ENCODE peak calls at places on chromosomes 2 and 18, in five cellular contexts. W is ovary, R is cardiac fibroblast, T is dorsolateral prefrontal cortex, H is upper lobe of right lung. M is an unnamed sample.

GRCh38 chr2:3461781-3462492 is 57.4 kb downstream of the ADI1 start:
- DNase-seq in R (peak), T (peak), W (no peak), H (no peak), M (peak)

GRCh38 chr2:160241251-160242137 is 41.4 kb upstream of the ITGB6 start:
- DNase-seq in T (no peak), H (peak), W (no peak), R (peak), M (peak)

GRCh38 chr18:47036298-47036874 is 965 bp upstream of the ELOA2 start:
- DNase-seq in H (no peak), W (no peak), T (no peak), R (peak), M (peak)

GRCh38 chr2:172833898-172834297 is 98.3 kb downstream of the RAPGEF4 start:
- DNase-seq in R (peak), H (no peak), W (no peak), T (no peak), M (peak)

GRCh38 chr2:173963323-173963816 is 1.8 kb downstream of the SP3 start:
- DNase-seq in H (no peak), T (no peak), R (peak), W (no peak), M (peak)

GRCh38 chr18:59265246-59266018 is 7.8 kb downstream of the RAX start:
- DNase-seq in R (no peak), W (no peak), T (no peak), H (no peak), M (no peak)

GRCh38 chr2:20940481-20940795 is 103.4 kb downstream of the APOB start:
- DNase-seq in R (no peak), W (no peak), H (no peak), T (peak), M (no peak)

GRCh38 chr2:68653538-68653982 is 10.2 kb downstream of the PROKR1 start:
- DNase-seq in W (peak), R (peak), T (no peak), H (no peak), M (peak)

GRCh38 chr2:164655750-164656149 is 34.5 kb upstream of the GRB14 start:
- DNase-seq in H (no peak), T (no peak), W (no peak), R (peak), M (peak)

GRCh38 chr18:74241970-74242369 is 49.8 kb downstream of the CYB5A start:
- DNase-seq in T (no peak), H (no peak), W (no peak), R (no peak), M (no peak)

GRCh38 chr18:51614033-51614432 is 416.6 kb upstream of the MEX3C start:
- DNase-seq in H (no peak), R (peak), W (no peak), T (no peak), M (peak)

GRCh38 chr2:50556934-50557575 is 474.9 kb downstream of the NRXN1 start:
- DNase-seq in W (no peak), R (peak), H (no peak), T (no peak), M (peak)

GRCh38 chr18:5868218-5868904 is 27.0 kb downstream of the TMEM200C start:
- DNase-seq in W (peak), R (peak), T (peak), H (no peak), M (peak)

GRCh38 chr2:157480182-157480961 is 36.5 kb upstream of the CYTIP start:
- DNase-seq in W (no peak), R (peak), T (no peak), H (peak), M (peak)

GRCh38 chr18:63069496-63069895 is 250.1 kb downstream of the BCL2 start:
- DNase-seq in W (no peak), T (no peak), H (no peak), R (no peak), M (no peak)

GRCh38 chr2:171688129-171688465 is 828 bp downstream of the DYNC1I2 start:
- DNase-seq in R (peak), W (no peak), H (no peak), T (no peak), M (peak)

GRCh38 chr18:8842506-8842905 is 137.2 kb downstream of the MTCL1 start:
- DNase-seq in R (no peak), W (no peak), H (no peak), T (no peak), M (no peak)

DNA sequence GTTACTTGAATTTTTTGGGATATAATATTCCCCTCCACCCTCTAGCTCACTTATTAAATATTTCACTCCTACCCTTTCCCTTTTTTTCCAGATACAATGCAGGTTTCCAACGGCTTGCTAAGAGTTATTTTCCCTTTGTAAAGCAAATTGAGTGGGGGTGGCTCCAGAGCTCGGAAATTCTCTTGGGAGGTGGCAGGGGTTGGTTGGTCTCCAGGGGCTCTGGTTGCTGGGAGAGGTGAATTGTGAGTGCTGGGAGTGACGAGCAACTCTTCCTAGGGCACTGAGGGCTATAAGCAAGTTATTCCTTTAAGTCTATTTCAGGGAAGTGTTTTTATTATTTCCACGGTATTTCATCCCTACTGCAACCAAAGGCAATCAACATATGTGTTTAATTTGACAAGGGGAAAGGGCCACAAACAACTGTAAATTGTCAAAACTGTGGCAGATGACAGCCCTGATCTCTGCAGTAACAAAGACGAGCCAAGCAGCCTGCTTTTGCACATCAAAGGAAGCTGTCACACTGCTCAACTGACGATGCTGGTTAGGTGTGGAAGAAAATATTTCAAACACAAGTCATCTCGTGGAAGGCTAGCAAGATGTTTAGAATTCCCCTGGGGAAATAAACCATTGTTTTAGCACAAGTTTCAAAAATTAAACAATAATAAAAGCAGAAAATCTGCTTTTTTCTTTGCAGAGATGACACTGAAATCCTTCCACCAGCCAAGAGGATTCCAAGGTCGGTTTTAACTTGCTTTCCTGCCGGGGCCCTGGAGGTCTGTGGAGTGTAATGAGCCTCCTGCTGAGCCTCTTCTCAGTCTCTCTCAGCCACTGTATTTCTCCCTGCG is 34.8 kb upstream of the ASXL2 start:
- DNase-seq in R (peak), W (no peak), T (no peak), H (no peak), M (peak)
- H3K4me3 ChIP-seq in R (no peak), W (no peak), T (no peak), H (no peak), M (no peak)

DNA sequence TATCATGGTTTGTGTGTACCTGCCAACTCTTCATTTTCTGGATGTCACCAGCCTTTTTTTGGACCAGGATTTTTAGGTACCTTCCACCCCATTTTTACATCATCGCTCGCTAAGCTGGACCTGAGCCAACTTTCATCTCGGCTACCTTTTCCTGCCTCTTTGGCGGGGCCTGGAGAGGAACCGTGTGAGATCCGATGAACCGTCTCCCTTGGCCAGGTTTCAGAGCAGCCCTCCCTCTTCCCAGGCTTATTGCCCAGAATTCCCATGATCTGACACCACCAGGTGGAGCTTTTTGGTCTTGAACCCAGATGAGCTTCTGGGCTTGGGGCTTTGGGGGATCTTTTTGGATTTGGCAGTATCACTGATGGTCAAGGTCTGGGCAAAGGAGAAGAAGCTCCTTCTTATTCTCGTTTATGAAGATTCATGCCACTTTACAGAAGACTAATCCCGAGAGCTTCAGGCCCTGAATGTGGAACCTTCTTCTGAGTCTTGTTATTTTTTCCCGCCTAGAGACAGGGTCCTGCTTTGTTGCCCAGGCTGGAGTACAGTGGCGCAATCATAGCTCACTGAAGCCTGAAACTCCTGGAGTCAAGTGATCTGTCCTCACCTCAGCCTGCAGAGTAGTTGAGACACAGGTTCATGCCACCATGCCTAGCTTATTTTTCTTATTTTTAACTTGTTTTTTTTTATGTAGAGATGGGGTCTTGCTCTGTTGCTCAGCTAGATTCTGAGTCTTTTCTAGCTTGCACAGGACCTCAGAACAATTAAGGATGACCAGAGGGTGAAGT is 50.4 kb downstream of the GATA6 start:
- DNase-seq in T (no peak), W (no peak), R (no peak), H (no peak), M (no peak)
- TF ChIP-seq CTCF in T (no peak), W (no peak), R (no peak), H (no peak), M (peak)

GRCh38 chr18:80076379-80076778 is 32.7 kb upstream of the ADNP2 start:
- DNase-seq in T (no peak), W (no peak), R (no peak), H (no peak), M (no peak)

GRCh38 chr18:80074183-80074582 is 34.9 kb upstream of the ADNP2 start:
- DNase-seq in T (no peak), R (no peak), W (no peak), H (no peak), M (no peak)

GRCh38 chr18:80075940-80076339 is 33.1 kb upstream of the ADNP2 start:
- DNase-seq in W (no peak), R (no peak), H (no peak), T (no peak), M (no peak)

GRCh38 chr18:80077873-80078272 is 31.2 kb upstream of the ADNP2 start:
- DNase-seq in R (no peak), T (no peak), H (no peak), W (no peak), M (no peak)
- H3K4me3 ChIP-seq in R (no peak), T (no peak), H (no peak), W (no peak), M (no peak)

GRCh38 chr18:44325903-44326650 is 354.6 kb upstream of the SETBP1 start:
- DNase-seq in H (no peak), T (no peak), R (peak), W (peak), M (peak)
- TF ChIP-seq CTCF in H (peak), T (peak), R (peak), W (no peak), M (peak)

GRCh38 chr2:219560893-219561178 is 10.5 kb downstream of the OBSL1 start:
- DNase-seq in W (no peak), R (no peak), H (no peak), T (no peak), M (no peak)
- H3K4me3 ChIP-seq in W (no peak), R (no peak), H (no peak), T (no peak), M (no peak)